ENCODE peak calls at places on chromosomes 4 and X, in six cellular contexts. W is EH; F is MCF 10A; V is PC-3; X is activated T-helper 1 cell treated with anti-CD3 and anti-CD28 coated beads, Interleukin-2, amount 50 U/mL, for 16 hours; Z is Ammon's horn. G is an unnamed sample.

GRCh38 chr4:147370881-147371280 is 110.0 kb upstream of the EDNRA start:
- DNase-seq in F (peak), Z (no peak), X (no peak), V (peak), W (no peak), G (no peak)

GRCh38 chrX:42290608-42291007 is 367.3 kb upstream of the CASK start:
- DNase-seq in V (peak), X (no peak), Z (no peak), F (peak), W (peak), G (no peak)

GRCh38 chr4:156197216-156197615 is 243.6 kb upstream of the CTSO start:
- DNase-seq in Z (peak), V (no peak), X (no peak), F (no peak), W (no peak), G (no peak)

GRCh38 chr4:159547645-159548308 is 444.9 kb downstream of the RAPGEF2 start:
- DNase-seq in W (peak), X (no peak), Z (no peak), V (peak), F (peak), G (no peak)

GRCh38 chr4:37991623-37992410 is 31.6 kb downstream of the PTTG2 start:
- DNase-seq in F (no peak), Z (no peak), W (no peak), V (no peak), X (no peak), G (no peak)

GRCh38 chrX:103733017-103733416 is 22.3 kb downstream of the TMEM31 start:
- DNase-seq in X (no peak), V (no peak), W (peak), Z (no peak), F (no peak), G (no peak)

GRCh38 chr4:168524006-168524405 is 27.2 kb downstream of the PALLD start:
- DNase-seq in W (peak), V (peak), X (no peak), Z (no peak), F (peak), G (no peak)

GRCh38 chrX:53561912-53562311 is 124.6 kb downstream of the HUWE1 start:
- DNase-seq in W (no peak), Z (no peak), X (no peak), V (no peak), F (no peak), G (no peak)

GRCh38 chr4:89837385-89837995 is 529 bp upstream of the SNCA start:
- DNase-seq in V (no peak), F (peak), Z (peak), W (peak), X (no peak), G (no peak)

GRCh38 chrX:44904542-44905115 is 31.6 kb downstream of the KDM6A start:
- DNase-seq in W (peak), F (no peak), X (no peak), V (no peak), Z (no peak), G (no peak)

GRCh38 chrX:68659385-68659784 is 11.9 kb downstream of the STARD8 start:
- DNase-seq in Z (no peak), X (no peak), V (peak), W (peak), F (no peak), G (no peak)

GRCh38 chr4:174826660-174827059 is 2.4 kb downstream of the GLRA3 start:
- DNase-seq in Z (no peak), F (no peak), X (no peak), V (no peak), W (no peak), G (no peak)

GRCh38 chrX:55039471-55039870 is 8.7 kb upstream of the ALAS2 start:
- DNase-seq in V (peak), Z (no peak), F (no peak), W (peak), X (no peak), G (no peak)

GRCh38 chr4:15525080-15525479 is 55.4 kb downstream of the CC2D2A start:
- DNase-seq in F (peak), Z (no peak), V (peak), X (no peak), W (no peak), G (no peak)

GRCh38 chr4:142614621-142615323 is 231.3 kb downstream of the INPP4B start:
- DNase-seq in X (no peak), W (peak), V (peak), Z (no peak), F (no peak), G (no peak)

GRCh38 chrX:16144420-16144819 is 21.1 kb downstream of the GRPR start:
- DNase-seq in V (no peak), F (no peak), Z (no peak), X (no peak), W (peak), G (no peak)

GRCh38 chrX:49237060-49237459 is 1.8 kb downstream of the CCDC22 start:
- DNase-seq in F (no peak), X (no peak), V (no peak), W (no peak), Z (peak), G (no peak)

GRCh38 chr4:38452009-38452408 is 212.0 kb upstream of the KLF3 start:
- DNase-seq in W (no peak), V (no peak), F (no peak), X (no peak), Z (no peak), G (no peak)

GRCh38 chr4:150582881-150583286 is 933 bp downstream of the MAB21L2 start:
- DNase-seq in W (no peak), X (no peak), F (no peak), V (no peak), Z (no peak), G (no peak)

GRCh38 chr4:26937136-26937535 is 76.5 kb downstream of the STIM2 start:
- DNase-seq in X (no peak), V (no peak), Z (peak), W (no peak), F (no peak), G (no peak)

GRCh38 chr4:115058533-115058932 is 54.9 kb downstream of the NDST4 start:
- DNase-seq in V (no peak), W (no peak), X (no peak), F (no peak), Z (no peak), G (no peak)

GRCh38 chr4:37453361-37454262 is 209.1 kb downstream of the NWD2 start:
- DNase-seq in V (peak), F (peak), Z (peak), W (peak), X (peak), G (no peak)

GRCh38 chrX:124239324-124239723 is 93.1 kb upstream of the TEX13D start:
- DNase-seq in W (no peak), X (no peak), F (no peak), Z (no peak), V (no peak), G (no peak)

GRCh38 chrX:129678176-129678880 is 23.6 kb upstream of the APLN start:
- DNase-seq in V (peak), F (peak), W (peak), Z (peak), X (peak), G (no peak)

GRCh38 chr4:110533590-110533910 is 57.6 kb downstream of the ENPEP start:
- DNase-seq in F (no peak), V (no peak), X (no peak), W (no peak), Z (no peak), G (no peak)

GRCh38 chr4:82293304-82293703 is 80.5 kb downstream of the HNRNPD start:
- DNase-seq in V (no peak), F (no peak), X (peak), Z (no peak), W (no peak), G (no peak)

GRCh38 chr4:124265701-124266100 is 446.8 kb downstream of the ANKRD50 start:
- DNase-seq in F (no peak), Z (no peak), V (peak), W (no peak), X (no peak), G (no peak)

GRCh38 chr4:22264261-22264660 is 251.6 kb downstream of the ADGRA3 start:
- DNase-seq in W (no peak), V (no peak), X (no peak), Z (no peak), F (no peak), G (no peak)

GRCh38 chr4:174523003-174523693 is 860 bp upstream of the HPGD start:
- DNase-seq in V (peak), Z (no peak), X (no peak), F (no peak), W (no peak), G (peak)

GRCh38 chr4:39636786-39637185 is 1.9 kb downstream of the SMIM14 start:
- DNase-seq in F (no peak), V (no peak), X (no peak), Z (no peak), W (no peak), G (no peak)

GRCh38 chr4:172357006-172357405 is 543.8 kb downstream of the GALNTL6 start:
- DNase-seq in X (no peak), F (no peak), Z (no peak), W (no peak), V (no peak), G (no peak)

GRCh38 chrX:118510076-118510475 is 14.5 kb downstream of the DOCK11 start:
- DNase-seq in W (no peak), F (no peak), Z (no peak), V (no peak), X (no peak), G (no peak)

GRCh38 chrX:128458888-128459287 is 406.7 kb upstream of the ACTRT1 start:
- DNase-seq in Z (peak), X (no peak), V (peak), W (no peak), F (peak), G (no peak)